ENCODE peak calls at places on chromosomes 2 and 18, in six cellular contexts. W, T, F, J, H and Q are unnamed samples.

GRCh38 chr2:219281588-219281987 is 2.4 kb downstream of the DNAJB2 start:
- DNase-seq in W (no peak), T (peak; percentile 31), F (no peak), J (no peak), H (no peak), Q (no peak)

GRCh38 chr18:944440-944839 is 39.8 kb downstream of the ADCYAP1 start:
- DNase-seq in W (peak; percentile 3), T (no peak), F (no peak), J (no peak), H (peak; percentile 60), Q (no peak)

GRCh38 chr18:70295633-70296188 is 6.9 kb downstream of the SOCS6 start:
- DNase-seq in W (peak; percentile 39), T (no peak), F (no peak), J (no peak), H (peak; percentile 57), Q (no peak)

GRCh38 chr2:180156651-180157050 is 149.6 kb upstream of the CWC22 start:
- DNase-seq in W (no peak), T (no peak), F (no peak), J (no peak), H (no peak), Q (no peak)

GRCh38 chr2:64750817-64751285 is 97.1 kb upstream of the SERTAD2 start:
- DNase-seq in W (peak; percentile 99), T (peak; percentile 100), F (peak; percentile 97), J (peak; percentile 100), H (peak; percentile 100), Q (peak; percentile 99)

GRCh38 chr2:228613133-228613532 is 431.6 kb upstream of the SPHKAP start:
- DNase-seq in W (peak; percentile 95), T (no peak), F (no peak), J (no peak), H (peak; percentile 97), Q (no peak)

GRCh38 chr2:140892911-140893637 is 1237.7 kb downstream of the LRP1B start:
- DNase-seq in W (peak; percentile 19), T (no peak), F (no peak), J (no peak), H (no peak), Q (no peak)

GRCh38 chr2:113980946-113981345 is 91.1 kb downstream of the ACTR3 start:
- DNase-seq in W (peak; percentile 52), T (no peak), F (no peak), J (no peak), H (peak; percentile 70), Q (no peak)

GRCh38 chr2:204717591-204717990 is 172.3 kb downstream of the PARD3B start:
- DNase-seq in W (no peak), T (no peak), F (no peak), J (no peak), H (no peak), Q (no peak)

GRCh38 chr2:179036353-179036905 is 13.5 kb downstream of the CCDC141 start:
- DNase-seq in W (no peak), T (no peak), F (no peak), J (no peak), H (no peak), Q (peak; percentile 32)

GRCh38 chr2:237411683-237412349 is 2.1 kb downstream of the COL6A3 start:
- DNase-seq in W (peak; percentile 70), T (no peak), F (no peak), J (peak; percentile 41), H (peak; percentile 68), Q (no peak)

GRCh38 chr18:58230438-58231179 is 186.6 kb downstream of the NEDD4L start:
- DNase-seq in W (peak; percentile 43), T (peak; percentile 65), F (no peak), J (no peak), H (peak; percentile 38), Q (no peak)

GRCh38 chr18:45628979-45629958 is 14.0 kb downstream of the SLC14A2 start:
- DNase-seq in W (peak; percentile 38), T (peak; percentile 88), F (no peak), J (no peak), H (peak; percentile 82), Q (no peak)

GRCh38 chr2:235511187-235511661 is 17.4 kb downstream of the AGAP1 start:
- DNase-seq in W (peak; percentile 88), T (peak; percentile 66), F (no peak), J (no peak), H (peak; percentile 93), Q (no peak)

GRCh38 chr2:30422437-30422805 is 24.6 kb upstream of the LCLAT1 start:
- DNase-seq in W (peak; percentile 42), T (peak; percentile 34), F (peak; percentile 79), J (no peak), H (peak; percentile 87), Q (no peak)

GRCh38 chr2:191051825-191052778 is 38.1 kb upstream of the STAT1 start:
- DNase-seq in W (peak; percentile 74), T (peak; percentile 62), F (peak; percentile 60), J (no peak), H (peak; percentile 80), Q (peak; percentile 7)

GRCh38 chr2:152386266-152386665 is 51.3 kb downstream of the FMNL2 start:
- DNase-seq in W (no peak), T (no peak), F (no peak), J (no peak), H (no peak), Q (no peak)

DNA sequence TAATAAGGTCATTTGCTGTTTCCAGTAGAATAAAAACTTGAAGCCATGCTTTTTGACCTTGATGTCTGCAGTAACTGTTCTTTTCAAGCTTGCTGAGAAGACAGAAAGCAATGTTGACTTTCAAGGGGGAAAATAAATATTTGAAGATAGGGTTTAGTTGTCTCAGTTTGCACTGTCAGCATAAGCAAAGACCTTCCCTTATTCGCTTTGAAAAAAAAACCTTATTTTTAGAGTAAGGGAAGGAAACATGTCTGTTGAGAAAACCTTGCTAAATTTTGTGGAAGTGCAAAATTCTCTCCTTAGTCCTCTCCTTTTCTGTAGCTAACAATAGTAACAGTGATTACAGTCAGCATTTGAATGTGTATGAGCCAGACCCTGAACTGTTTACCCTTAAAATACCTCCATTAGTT is 43.1 kb downstream of the MAP4K4 start:
- DNase-seq in W (peak; percentile 37), T (no peak), F (no peak), J (no peak), H (no peak), Q (no peak)
- H3K4me1 ChIP-seq in W (peaks cover 30% of the 10 kb centered on the region), T (peaks cover 4% of the 10 kb centered on the region), F (peaks cover 71% of the 10 kb centered on the region), J (peaks cover 74% of the 10 kb centered on the region), H (peaks cover 79% of the 10 kb centered on the region), Q (peaks cover 93% of the 10 kb centered on the region)

GRCh38 chr2:240233891-240234502 is 93.5 kb upstream of the OTOS start:
- DNase-seq in W (no peak), T (no peak), F (peak; percentile 45), J (peak; percentile 70), H (no peak), Q (peak; percentile 6)
- H3K4me1 ChIP-seq in W (peaks cover 14% of the 10 kb centered on the region), T (no peaks in the 10 kb centered on the region), F (peaks cover 16% of the 10 kb centered on the region), J (peaks cover 37% of the 10 kb centered on the region), H (peaks cover 8% of the 10 kb centered on the region), Q (peaks cover 2% of the 10 kb centered on the region)

DNA sequence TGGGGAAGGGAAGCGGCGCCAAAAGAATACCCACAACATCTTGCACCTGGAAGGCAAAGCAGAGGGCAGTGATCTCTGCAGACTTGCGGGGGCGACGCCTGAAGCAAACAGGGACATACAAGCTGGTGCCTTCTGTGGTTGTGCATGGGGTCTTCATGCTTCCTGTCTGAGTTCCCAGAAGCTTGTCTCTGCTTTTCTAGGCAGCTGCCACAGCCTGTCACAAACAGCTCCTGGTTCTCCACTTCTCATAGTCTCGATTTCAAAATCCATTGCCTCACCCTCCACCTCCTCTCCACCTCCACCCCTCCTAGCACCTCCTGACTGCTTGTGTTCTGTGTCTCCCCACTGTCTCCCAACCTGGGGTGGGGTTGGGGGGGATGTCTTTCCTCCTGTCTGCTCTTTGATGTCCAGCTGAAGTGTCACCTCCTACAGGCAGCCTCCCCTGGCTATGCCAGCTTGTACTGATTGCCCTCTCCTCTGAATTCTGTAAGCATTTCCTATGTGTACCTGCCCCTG is 1.7 kb upstream of the PROC start:
- DNase-seq in W (no peak), T (no peak), F (no peak), J (peak; percentile 18), H (no peak), Q (no peak)
- H3K4me1 ChIP-seq in W (peaks cover 15% of the 10 kb centered on the region), T (no peaks in the 10 kb centered on the region), F (peaks cover 11% of the 10 kb centered on the region), J (peaks cover 9% of the 10 kb centered on the region), H (peaks cover 21% of the 10 kb centered on the region), Q (peaks cover 18% of the 10 kb centered on the region)

GRCh38 chr2:20215183-20216040 is 9.5 kb downstream of the SDC1 start:
- DNase-seq in W (no peak), T (no peak), F (no peak), J (no peak), H (no peak), Q (no peak)

GRCh38 chr2:20216130-20217025 is 8.6 kb downstream of the SDC1 start:
- DNase-seq in W (no peak), T (no peak), F (no peak), J (no peak), H (no peak), Q (no peak)

GRCh38 chr2:20213651-20214565 is 11.0 kb downstream of the SDC1 start:
- DNase-seq in W (no peak), T (no peak), F (no peak), J (no peak), H (no peak), Q (no peak)

GRCh38 chr2:20212871-20213503 is 11.9 kb downstream of the SDC1 start:
- DNase-seq in W (no peak), T (no peak), F (no peak), J (no peak), H (no peak), Q (no peak)

DNA sequence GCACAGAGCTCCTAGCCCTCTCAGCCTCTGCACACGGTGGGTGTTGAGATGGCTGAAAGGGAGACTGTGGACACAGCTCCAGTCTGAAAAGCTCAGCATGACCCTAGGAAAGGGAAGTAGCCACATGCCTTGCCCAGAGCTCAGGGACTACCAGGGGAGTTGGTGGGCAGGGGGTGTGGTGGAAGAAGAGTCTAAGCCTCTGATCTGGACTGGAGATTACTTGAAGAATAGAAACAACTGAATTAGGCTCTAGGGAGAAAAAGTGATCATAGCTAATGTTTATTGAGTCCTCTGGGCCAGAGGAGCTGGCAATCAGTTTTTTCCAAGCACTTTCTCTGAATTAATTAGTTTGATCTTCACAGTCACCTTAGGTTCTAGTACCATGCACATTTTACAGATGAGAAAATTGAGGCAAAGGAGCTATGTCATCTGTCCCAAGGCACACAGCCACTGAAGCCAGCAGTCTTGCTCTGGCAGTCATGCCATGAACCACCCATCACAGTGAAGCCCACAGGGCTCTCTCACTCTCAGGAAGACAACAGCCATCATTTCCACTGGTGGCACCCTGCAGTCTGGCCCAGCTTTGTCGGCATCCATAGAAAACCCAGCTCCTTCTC is 10.3 kb downstream of the SDC1 start:
- DNase-seq in W (no peak), T (no peak), F (no peak), J (no peak), H (no peak), Q (no peak)
- H3K4me1 ChIP-seq in W (peaks cover 9% of the 10 kb centered on the region), T (peaks cover 11% of the 10 kb centered on the region), F (no peaks in the 10 kb centered on the region), J (no peaks in the 10 kb centered on the region), H (no peaks in the 10 kb centered on the region), Q (no peaks in the 10 kb centered on the region)

DNA sequence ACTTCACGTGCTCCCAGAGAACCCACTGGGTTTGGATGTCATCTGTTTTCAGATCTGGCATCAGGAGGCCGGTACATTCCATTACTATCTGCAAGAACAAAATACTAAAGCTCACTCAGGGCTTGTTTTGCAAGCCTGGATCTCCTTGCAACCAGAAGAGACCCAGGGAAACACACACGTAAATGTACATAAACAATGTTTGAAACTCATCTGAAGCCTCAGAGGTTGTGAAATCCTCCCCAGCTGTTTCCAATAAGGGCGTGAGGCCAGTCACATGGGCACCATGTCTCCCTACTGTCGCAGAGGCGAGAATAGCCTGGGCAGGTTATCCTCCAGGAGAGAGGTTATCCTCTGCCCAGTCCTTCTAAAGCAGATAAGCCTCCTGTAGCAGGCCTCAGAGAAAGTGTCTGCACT is 186.9 kb downstream of the GFPT1 start:
- DNase-seq in W (peak; percentile 95), T (no peak), F (no peak), J (peak; percentile 30), H (peak; percentile 89), Q (no peak)
- H3K4me1 ChIP-seq in W (peaks cover 26% of the 10 kb centered on the region), T (no peaks in the 10 kb centered on the region), F (no peaks in the 10 kb centered on the region), J (peaks cover 5% of the 10 kb centered on the region), H (peaks cover 41% of the 10 kb centered on the region), Q (peaks cover 6% of the 10 kb centered on the region)